ENCODE peak calls at places on chromosomes 5 and 9, in eight cellular contexts. One of them, this sample, is unnamed.

GRCh38 chr9:135526730-135527571 is 5.7 kb downstream of the LCN1 start:
- DNase-seq in endothelial cell: no peak
- DNase-seq in effector CD4-positive, alpha-beta T cell: no peak
- DNase-seq in foreskin fibroblast: no peak
- DNase-seq in astrocyte of the spinal cord: no peak
- DNase-seq in H9: peak
- DNase-seq in ovary: no peak
- DNase-seq in GM10248: no peak
- DNase-seq in this sample: no peak

GRCh38 chr5:84384604-84385575 is at the start of gene EDIL3:
- DNase-seq in endothelial cell: peak
- DNase-seq in effector CD4-positive, alpha-beta T cell: no peak
- DNase-seq in foreskin fibroblast: peak
- DNase-seq in astrocyte of the spinal cord: peak
- DNase-seq in H9: peak
- DNase-seq in ovary: peak
- DNase-seq in GM10248: no peak
- DNase-seq in this sample: peak

GRCh38 chr5:83608122-83608521 is 112.5 kb downstream of the HAPLN1 start:
- DNase-seq in endothelial cell: peak
- DNase-seq in effector CD4-positive, alpha-beta T cell: no peak
- DNase-seq in foreskin fibroblast: peak
- DNase-seq in astrocyte of the spinal cord: peak
- DNase-seq in H9: peak
- DNase-seq in ovary: no peak
- DNase-seq in GM10248: peak
- DNase-seq in this sample: peak

GRCh38 chr9:90065001-90065400 is 460.2 kb downstream of the GADD45G start:
- DNase-seq in endothelial cell: no peak
- DNase-seq in effector CD4-positive, alpha-beta T cell: no peak
- DNase-seq in foreskin fibroblast: no peak
- DNase-seq in astrocyte of the spinal cord: no peak
- DNase-seq in H9: no peak
- DNase-seq in ovary: no peak
- DNase-seq in GM10248: no peak
- DNase-seq in this sample: no peak

GRCh38 chr9:76904661-76905457 is 1.1 kb downstream of the PRUNE2 start:
- DNase-seq in endothelial cell: no peak
- DNase-seq in effector CD4-positive, alpha-beta T cell: no peak
- DNase-seq in foreskin fibroblast: peak
- DNase-seq in astrocyte of the spinal cord: no peak
- DNase-seq in H9: no peak
- DNase-seq in ovary: no peak
- DNase-seq in GM10248: no peak
- DNase-seq in this sample: no peak

GRCh38 chr5:16774806-16775205 is 158.0 kb upstream of the RETREG1 start:
- DNase-seq in endothelial cell: no peak
- DNase-seq in effector CD4-positive, alpha-beta T cell: no peak
- DNase-seq in foreskin fibroblast: peak
- DNase-seq in astrocyte of the spinal cord: no peak
- DNase-seq in H9: no peak
- DNase-seq in ovary: no peak
- DNase-seq in GM10248: no peak
- DNase-seq in this sample: no peak

GRCh38 chr5:73278693-73279092 is 105.7 kb downstream of the TMEM174 start:
- DNase-seq in endothelial cell: no peak
- DNase-seq in effector CD4-positive, alpha-beta T cell: no peak
- DNase-seq in foreskin fibroblast: no peak
- DNase-seq in astrocyte of the spinal cord: no peak
- DNase-seq in H9: no peak
- DNase-seq in ovary: no peak
- DNase-seq in GM10248: no peak
- DNase-seq in this sample: no peak

GRCh38 chr5:3200356-3200755 is 395.3 kb upstream of the IRX1 start:
- DNase-seq in endothelial cell: no peak
- DNase-seq in effector CD4-positive, alpha-beta T cell: no peak
- DNase-seq in foreskin fibroblast: no peak
- DNase-seq in astrocyte of the spinal cord: no peak
- DNase-seq in H9: no peak
- DNase-seq in ovary: no peak
- DNase-seq in GM10248: no peak
- DNase-seq in this sample: peak

GRCh38 chr5:52007230-52007858 is 624.1 kb downstream of the ISL1 start:
- DNase-seq in endothelial cell: peak
- DNase-seq in effector CD4-positive, alpha-beta T cell: no peak
- DNase-seq in foreskin fibroblast: peak
- DNase-seq in astrocyte of the spinal cord: peak
- DNase-seq in H9: peak
- DNase-seq in ovary: no peak
- DNase-seq in GM10248: no peak
- DNase-seq in this sample: peak

GRCh38 chr9:86854898-86855523 is 92.3 kb downstream of the GAS1 start:
- DNase-seq in endothelial cell: peak
- DNase-seq in effector CD4-positive, alpha-beta T cell: no peak
- DNase-seq in foreskin fibroblast: peak
- DNase-seq in astrocyte of the spinal cord: peak
- DNase-seq in H9: peak
- DNase-seq in ovary: peak
- DNase-seq in GM10248: no peak
- DNase-seq in this sample: no peak

GRCh38 chr9:23081377-23081776 is 634.8 kb downstream of the DMRTA1 start:
- DNase-seq in endothelial cell: no peak
- DNase-seq in effector CD4-positive, alpha-beta T cell: no peak
- DNase-seq in foreskin fibroblast: no peak
- DNase-seq in astrocyte of the spinal cord: no peak
- DNase-seq in H9: no peak
- DNase-seq in ovary: no peak
- DNase-seq in GM10248: no peak
- DNase-seq in this sample: no peak

GRCh38 chr5:6902597-6902996 is 189.4 kb downstream of the TENT4A start:
- DNase-seq in endothelial cell: no peak
- DNase-seq in effector CD4-positive, alpha-beta T cell: no peak
- DNase-seq in foreskin fibroblast: no peak
- DNase-seq in astrocyte of the spinal cord: no peak
- DNase-seq in H9: no peak
- DNase-seq in ovary: no peak
- DNase-seq in GM10248: no peak
- DNase-seq in this sample: no peak

GRCh38 chr5:133235696-133236426 is 184.0 kb downstream of the HSPA4 start:
- DNase-seq in endothelial cell: no peak
- DNase-seq in effector CD4-positive, alpha-beta T cell: no peak
- DNase-seq in foreskin fibroblast: no peak
- DNase-seq in astrocyte of the spinal cord: no peak
- DNase-seq in H9: no peak
- DNase-seq in ovary: no peak
- DNase-seq in GM10248: no peak
- DNase-seq in this sample: no peak

GRCh38 chr9:78296208-78296892 is 575 bp upstream of the PSAT1 start:
- DNase-seq in endothelial cell: peak
- DNase-seq in effector CD4-positive, alpha-beta T cell: no peak
- DNase-seq in foreskin fibroblast: peak
- DNase-seq in astrocyte of the spinal cord: peak
- DNase-seq in H9: peak
- DNase-seq in ovary: peak
- DNase-seq in GM10248: no peak
- DNase-seq in this sample: no peak

GRCh38 chr5:52800394-52801213 is 12.9 kb downstream of the ITGA1 start:
- DNase-seq in endothelial cell: peak
- DNase-seq in effector CD4-positive, alpha-beta T cell: peak
- DNase-seq in foreskin fibroblast: peak
- DNase-seq in astrocyte of the spinal cord: peak
- DNase-seq in H9: peak
- DNase-seq in ovary: peak
- DNase-seq in GM10248: peak
- DNase-seq in this sample: peak

GRCh38 chr5:103793595-103794182 is 231.1 kb upstream of the NUDT12 start:
- DNase-seq in endothelial cell: no peak
- DNase-seq in effector CD4-positive, alpha-beta T cell: no peak
- DNase-seq in foreskin fibroblast: no peak
- DNase-seq in astrocyte of the spinal cord: no peak
- DNase-seq in H9: no peak
- DNase-seq in ovary: no peak
- DNase-seq in GM10248: no peak
- DNase-seq in this sample: no peak

GRCh38 chr5:170357853-170358497 is 31.2 kb downstream of the KCNMB1 start:
- DNase-seq in endothelial cell: no peak
- DNase-seq in effector CD4-positive, alpha-beta T cell: no peak
- DNase-seq in foreskin fibroblast: no peak
- DNase-seq in astrocyte of the spinal cord: no peak
- DNase-seq in H9: no peak
- DNase-seq in ovary: peak
- DNase-seq in GM10248: no peak
- DNase-seq in this sample: no peak

GRCh38 chr5:157188270-157188669 is 7.6 kb downstream of the ITK start:
- DNase-seq in endothelial cell: no peak
- DNase-seq in effector CD4-positive, alpha-beta T cell: no peak
- DNase-seq in foreskin fibroblast: no peak
- DNase-seq in astrocyte of the spinal cord: no peak
- DNase-seq in H9: no peak
- DNase-seq in ovary: no peak
- DNase-seq in GM10248: no peak
- DNase-seq in this sample: no peak

GRCh38 chr9:133067813-133068212 is 6.0 kb downstream of the CEL start:
- DNase-seq in endothelial cell: no peak
- DNase-seq in effector CD4-positive, alpha-beta T cell: no peak
- DNase-seq in foreskin fibroblast: no peak
- DNase-seq in astrocyte of the spinal cord: no peak
- DNase-seq in H9: no peak
- DNase-seq in ovary: no peak
- DNase-seq in GM10248: no peak
- DNase-seq in this sample: no peak

GRCh38 chr5:78776637-78777036 is 128.1 kb upstream of the LHFPL2 start:
- DNase-seq in endothelial cell: no peak
- DNase-seq in effector CD4-positive, alpha-beta T cell: no peak
- DNase-seq in foreskin fibroblast: peak
- DNase-seq in astrocyte of the spinal cord: peak
- DNase-seq in H9: no peak
- DNase-seq in ovary: no peak
- DNase-seq in GM10248: no peak
- DNase-seq in this sample: no peak

GRCh38 chr5:10288600-10289213 is 19.0 kb downstream of the CMBL start:
- DNase-seq in endothelial cell: no peak
- DNase-seq in effector CD4-positive, alpha-beta T cell: no peak
- DNase-seq in foreskin fibroblast: no peak
- DNase-seq in astrocyte of the spinal cord: no peak
- DNase-seq in H9: no peak
- DNase-seq in ovary: peak
- DNase-seq in GM10248: peak
- DNase-seq in this sample: peak

GRCh38 chr5:80142996-80143395 is 107.8 kb downstream of the THBS4 start:
- DNase-seq in endothelial cell: no peak
- DNase-seq in effector CD4-positive, alpha-beta T cell: no peak
- DNase-seq in foreskin fibroblast: no peak
- DNase-seq in astrocyte of the spinal cord: no peak
- DNase-seq in H9: no peak
- DNase-seq in ovary: no peak
- DNase-seq in GM10248: no peak
- DNase-seq in this sample: no peak

GRCh38 chr9:110007477-110008270 is 200.3 kb downstream of the C9orf152 start:
- DNase-seq in endothelial cell: no peak
- DNase-seq in effector CD4-positive, alpha-beta T cell: no peak
- DNase-seq in foreskin fibroblast: no peak
- DNase-seq in astrocyte of the spinal cord: no peak
- DNase-seq in H9: no peak
- DNase-seq in ovary: no peak
- DNase-seq in GM10248: peak
- DNase-seq in this sample: no peak

GRCh38 chr5:169728-170094 is 21.6 kb upstream of the LRRC14B start:
- DNase-seq in endothelial cell: no peak
- DNase-seq in effector CD4-positive, alpha-beta T cell: no peak
- DNase-seq in foreskin fibroblast: no peak
- DNase-seq in astrocyte of the spinal cord: no peak
- DNase-seq in H9: no peak
- DNase-seq in ovary: no peak
- DNase-seq in GM10248: no peak
- DNase-seq in this sample: no peak

GRCh38 chr9:18798106-18798505 is 234.9 kb downstream of the SAXO1 start:
- DNase-seq in endothelial cell: no peak
- DNase-seq in effector CD4-positive, alpha-beta T cell: no peak
- DNase-seq in foreskin fibroblast: peak
- DNase-seq in astrocyte of the spinal cord: no peak
- DNase-seq in H9: no peak
- DNase-seq in ovary: no peak
- DNase-seq in GM10248: no peak
- DNase-seq in this sample: no peak

GRCh38 chr5:15524712-15525111 is 24.7 kb downstream of the FBXL7 start:
- DNase-seq in endothelial cell: no peak
- DNase-seq in effector CD4-positive, alpha-beta T cell: no peak
- DNase-seq in foreskin fibroblast: no peak
- DNase-seq in astrocyte of the spinal cord: no peak
- DNase-seq in H9: no peak
- DNase-seq in ovary: no peak
- DNase-seq in GM10248: no peak
- DNase-seq in this sample: no peak

GRCh38 chr9:130414081-130414731 is 30.6 kb upstream of the ASS1 start:
- DNase-seq in endothelial cell: no peak
- DNase-seq in effector CD4-positive, alpha-beta T cell: no peak
- DNase-seq in foreskin fibroblast: no peak
- DNase-seq in astrocyte of the spinal cord: no peak
- DNase-seq in H9: no peak
- DNase-seq in ovary: no peak
- DNase-seq in GM10248: no peak
- DNase-seq in this sample: no peak

GRCh38 chr5:112417931-112418358 is 1.1 kb downstream of the EPB41L4A start:
- DNase-seq in endothelial cell: peak
- DNase-seq in effector CD4-positive, alpha-beta T cell: no peak
- DNase-seq in foreskin fibroblast: peak
- DNase-seq in astrocyte of the spinal cord: peak
- DNase-seq in H9: no peak
- DNase-seq in ovary: peak
- DNase-seq in GM10248: peak
- DNase-seq in this sample: peak

GRCh38 chr5:9347541-9348295 is 198.2 kb downstream of the SEMA5A start:
- DNase-seq in endothelial cell: no peak
- DNase-seq in effector CD4-positive, alpha-beta T cell: no peak
- DNase-seq in foreskin fibroblast: peak
- DNase-seq in astrocyte of the spinal cord: no peak
- DNase-seq in H9: no peak
- DNase-seq in ovary: no peak
- DNase-seq in GM10248: no peak
- DNase-seq in this sample: no peak

GRCh38 chr5:153571157-153571556 is 80.7 kb downstream of the GRIA1 start:
- DNase-seq in endothelial cell: no peak
- DNase-seq in effector CD4-positive, alpha-beta T cell: no peak
- DNase-seq in foreskin fibroblast: no peak
- DNase-seq in astrocyte of the spinal cord: no peak
- DNase-seq in H9: no peak
- DNase-seq in ovary: no peak
- DNase-seq in GM10248: no peak
- DNase-seq in this sample: no peak

GRCh38 chr5:38653389-38653788 is 96.9 kb upstream of the LIFR start:
- DNase-seq in endothelial cell: no peak
- DNase-seq in effector CD4-positive, alpha-beta T cell: no peak
- DNase-seq in foreskin fibroblast: no peak
- DNase-seq in astrocyte of the spinal cord: no peak
- DNase-seq in H9: no peak
- DNase-seq in ovary: no peak
- DNase-seq in GM10248: no peak
- DNase-seq in this sample: no peak

GRCh38 chr5:81350507-81350906 is 43.4 kb downstream of the ACOT12 start:
- DNase-seq in endothelial cell: no peak
- DNase-seq in effector CD4-positive, alpha-beta T cell: no peak
- DNase-seq in foreskin fibroblast: no peak
- DNase-seq in astrocyte of the spinal cord: no peak
- DNase-seq in H9: no peak
- DNase-seq in ovary: no peak
- DNase-seq in GM10248: no peak
- DNase-seq in this sample: no peak

GRCh38 chr5:96537386-96537785 is 104.3 kb upstream of the PCSK1 start:
- DNase-seq in endothelial cell: no peak
- DNase-seq in effector CD4-positive, alpha-beta T cell: peak
- DNase-seq in foreskin fibroblast: peak
- DNase-seq in astrocyte of the spinal cord: peak
- DNase-seq in H9: no peak
- DNase-seq in ovary: no peak
- DNase-seq in GM10248: no peak
- DNase-seq in this sample: peak

GRCh38 chr9:128912270-128912853 is 8.4 kb upstream of the PHYHD1 start:
- DNase-seq in endothelial cell: no peak
- DNase-seq in effector CD4-positive, alpha-beta T cell: no peak
- DNase-seq in foreskin fibroblast: peak
- DNase-seq in astrocyte of the spinal cord: peak
- DNase-seq in H9: peak
- DNase-seq in ovary: no peak
- DNase-seq in GM10248: no peak
- DNase-seq in this sample: no peak

This sample was measured in MM.1S.